ENCODE peak calls at places on chromosomes 7 and 10, in nine cellular contexts. V is OCI-LY7, W is Calu3, E is WTC11, Q is left ventricle myocardium inferior, S is lower leg skin, T is epithelial cell of esophagus, X is lower lobe of right lung, Z is tibial artery. K is an unnamed sample.
A peak's percentile ranks its signal among the peaks of the same experiment; 100 is the strongest.

GRCh38 chr10:69979177-69979576 is 73.5 kb upstream of the MACROH2A2 start:
- DNase-seq in S (no peak), Z (no peak), V (no peak), Q (no peak), W (no peak), T (no peak), E (no peak), X (no peak), K (no peak)

GRCh38 chr10:110203500-110204455 is 3.6 kb upstream of the MXI1 start:
- DNase-seq in Q (no peak), T (no peak), X (no peak), E (no peak), S (no peak), W (no peak), V (no peak), Z (no peak), K (no peak)

GRCh38 chr10:110151467-110151866 is 55.9 kb upstream of the MXI1 start:
- DNase-seq in T (peak; percentile 83), E (no peak), S (no peak), V (no peak), Z (no peak), W (peak; percentile 71), Q (no peak), X (peak; percentile 60), K (no peak)

GRCh38 chr7:19122018-19122588 is 4.7 kb upstream of the TWIST1 start:
- DNase-seq in E (no peak), W (no peak), T (peak; percentile 56), X (no peak), S (no peak), Q (no peak), V (peak; percentile 1), Z (no peak), K (no peak)

GRCh38 chr10:17409170-17409733 is 45.1 kb downstream of the ST8SIA6 start:
- DNase-seq in V (no peak), W (no peak), E (no peak), S (no peak), Q (no peak), T (peak; percentile 16), Z (no peak), X (no peak), K (no peak)

GRCh38 chr7:108308913-108309312 is 147.3 kb downstream of the NRCAM start:
- DNase-seq in V (no peak), Q (no peak), X (no peak), T (peak; percentile 77), E (no peak), S (no peak), W (no peak), Z (no peak), K (no peak)

GRCh38 chr10:101031796-101032636 is 982 bp downstream of the SFXN3 start:
- DNase-seq in Z (peak; percentile 94), W (peak; percentile 49), X (peak; percentile 91), T (peak; percentile 58), Q (peak; percentile 87), S (peak; percentile 97), V (no peak), E (peak; percentile 68), K (peak; percentile 83)

GRCh38 chr7:7770228-7770627 is 51.8 kb upstream of the RPA3 start:
- DNase-seq in V (no peak), X (no peak), Z (no peak), Q (no peak), S (no peak), W (no peak), T (no peak), E (no peak), K (no peak)

GRCh38 chr7:19145429-19146201 is 394 bp upstream of the FERD3L start:
- DNase-seq in Z (no peak), S (no peak), Q (no peak), E (peak; percentile 48), W (no peak), V (no peak), X (no peak), T (no peak), K (no peak)

GRCh38 chr7:45651056-45651444 is 76.9 kb downstream of the ADCY1 start:
- DNase-seq in S (peak; percentile 61), E (no peak), V (no peak), T (no peak), W (no peak), Z (peak; percentile 45), X (no peak), Q (no peak), K (no peak)

DNA sequence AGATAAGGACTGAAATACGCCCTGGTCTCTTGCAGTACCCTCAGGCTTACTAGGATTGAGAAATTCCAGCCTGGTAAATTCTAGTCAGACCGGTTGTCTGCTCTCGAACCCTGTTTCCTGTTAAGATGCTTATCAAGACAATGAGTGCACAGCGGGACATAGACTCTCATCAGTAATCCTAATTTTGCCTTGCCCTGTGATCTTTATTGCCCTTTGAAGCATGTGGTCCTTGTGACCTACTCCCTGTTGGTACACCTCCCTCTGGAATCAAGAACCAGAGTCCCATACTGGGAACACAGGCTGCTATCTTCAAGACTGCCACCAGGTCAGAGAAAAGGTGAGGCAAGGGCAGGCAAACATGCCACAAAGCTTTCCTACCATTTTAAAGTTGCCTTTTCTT is 7.2 kb downstream of the C10orf53 start:
- DNase-seq in Z (no peak), V (no peak), X (no peak), T (no peak), E (no peak), W (no peak), Q (no peak), S (no peak), K (no peak)
- TF ChIP-seq CTCF in Z (no peak), V (no peak), X (no peak), T (no peak), E (no peak), W (no peak), Q (no peak), S (no peak), K (no peak)

GRCh38 chr7:82163586-82163985 is 280.0 kb downstream of the CACNA2D1 start:
- DNase-seq in X (no peak), Z (no peak), V (no peak), S (no peak), T (no peak), E (no peak), Q (no peak), W (no peak), K (no peak)
- TF ChIP-seq CTCF in X (no peak), Z (no peak), V (no peak), S (no peak), T (no peak), E (no peak), Q (no peak), W (no peak), K (no peak)

DNA sequence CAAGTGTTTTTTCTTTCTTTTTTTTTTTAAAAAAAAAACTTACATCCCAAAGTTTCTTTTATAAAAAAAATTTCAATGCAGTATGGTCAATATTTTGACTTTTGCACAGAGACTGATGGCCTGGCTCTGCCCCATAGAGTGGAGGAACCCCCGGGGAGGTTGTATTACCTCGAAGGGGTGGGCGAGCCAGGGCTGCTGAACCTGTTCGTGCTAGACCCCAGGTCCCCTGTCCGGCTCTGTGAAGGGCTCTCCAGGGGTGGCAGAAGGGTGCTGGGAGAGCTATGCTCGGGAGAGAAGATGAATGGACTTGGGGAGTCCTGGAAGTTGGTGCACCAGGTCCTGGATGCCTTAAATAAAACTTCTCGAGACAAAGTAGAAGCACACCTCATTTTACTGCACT is 446.4 kb upstream of the KLF6 start:
- DNase-seq in Z (no peak), X (no peak), Q (no peak), V (no peak), W (no peak), E (no peak), T (no peak), S (no peak), K (no peak)
- TF ChIP-seq CTCF in Z (no peak), X (no peak), Q (no peak), V (no peak), W (no peak), E (no peak), T (no peak), S (no peak), K (no peak)

GRCh38 chr10:117005454-117006055 is 568 bp upstream of the SHTN1 start:
- DNase-seq in T (no peak), Q (no peak), S (no peak), V (no peak), E (peak; percentile 64), W (peak; percentile 51), X (no peak), Z (no peak), K (no peak)
- TF ChIP-seq CTCF in T (no peak), Q (no peak), S (no peak), V (no peak), E (no peak), W (no peak), X (no peak), Z (no peak), K (no peak)

GRCh38 chr7:12436896-12437535 is 33.4 kb upstream of the VWDE start:
- DNase-seq in Z (no peak), E (peak; percentile 51), T (peak; percentile 55), Q (no peak), W (peak; percentile 27), V (peak; percentile 31), X (no peak), S (no peak), K (no peak)
- TF ChIP-seq CTCF in Z (no peak), E (no peak), T (peak; percentile 33), Q (no peak), W (no peak), V (peak; percentile 56), X (no peak), S (no peak), K (no peak)

K was measured in CD8-positive, alpha-beta T cell.